ENCODE peak calls at places on chromosomes 1 and 21, in seven cellular contexts. S is Daoy, K is GOT3, T is HuH-7, U is cardiac fibroblast, W is nephron progenitor cell, I is Calu3. Y is an unnamed sample.

GRCh38 chr21:17512245-17513213 is at the start of gene CXADR:
- DNase-seq in S (peak), K (no peak), T (peak), U (no peak), W (peak), I (peak), Y (peak)

GRCh38 chr1:19661721-19662228 is 2.9 kb upstream of the HTR6 start:
- DNase-seq in S (no peak), K (no peak), T (no peak), U (peak), W (no peak), I (no peak), Y (peak)

GRCh38 chr1:204454476-204454875 is 40.1 kb downstream of the PIK3C2B start:
- DNase-seq in S (no peak), K (no peak), T (no peak), U (no peak), W (no peak), I (no peak), Y (no peak)

GRCh38 chr1:98086796-98087195 is 166.0 kb upstream of the DPYD start:
- DNase-seq in S (peak), K (no peak), T (peak), U (peak), W (no peak), I (peak), Y (peak)

GRCh38 chr21:37072239-37072987 is 458 bp downstream of the PIGP start:
- DNase-seq in S (peak), K (peak), T (peak), U (peak), W (peak), I (peak), Y (no peak)

GRCh38 chr1:83086346-83086745 is 912.6 kb downstream of the TTLL7 start:
- DNase-seq in S (no peak), K (no peak), T (no peak), U (peak), W (no peak), I (no peak), Y (no peak)

GRCh38 chr1:231162300-231162969 is 577 bp downstream of the TRIM67 start:
- DNase-seq in S (peak), K (no peak), T (peak), U (peak), W (peak), I (peak), Y (no peak)

GRCh38 chr1:20666804-20667203 is 5.6 kb upstream of the DDOST start:
- DNase-seq in S (peak), K (no peak), T (peak), U (peak), W (no peak), I (no peak), Y (peak)

GRCh38 chr1:156001682-156002171 is 19.0 kb downstream of the SSR2 start:
- DNase-seq in S (no peak), K (no peak), T (no peak), U (no peak), W (no peak), I (no peak), Y (no peak)

GRCh38 chr21:44088401-44088780 is 18.8 kb upstream of the PWP2 start:
- DNase-seq in S (no peak), K (no peak), T (no peak), U (no peak), W (no peak), I (no peak), Y (no peak)

GRCh38 chr1:3237994-3238704 is 169.1 kb downstream of the PRDM16 start:
- DNase-seq in S (no peak), K (no peak), T (no peak), U (no peak), W (no peak), I (no peak), Y (no peak)

GRCh38 chr21:42218836-42219605 is at the start of gene ABCG1:
- DNase-seq in S (peak), K (no peak), T (peak), U (peak), W (peak), I (peak), Y (peak)

GRCh38 chr1:20720631-20721051 is 2.8 kb upstream of the KIF17 start:
- DNase-seq in S (no peak), K (no peak), T (no peak), U (no peak), W (no peak), I (no peak), Y (no peak)

GRCh38 chr1:184423649-184424048 is 36.8 kb downstream of the C1orf21 start:
- DNase-seq in S (no peak), K (no peak), T (no peak), U (no peak), W (no peak), I (no peak), Y (no peak)

GRCh38 chr1:218459878-218460277 is 114.7 kb downstream of the TGFB2 start:
- DNase-seq in S (peak), K (no peak), T (peak), U (peak), W (no peak), I (peak), Y (peak)

GRCh38 chr1:155698382-155699038 is 9.6 kb downstream of the DAP3 start:
- DNase-seq in S (no peak), K (no peak), T (no peak), U (peak), W (no peak), I (no peak), Y (no peak)

GRCh38 chr1:201020040-201020591 is 3.4 kb downstream of the KIF21B start:
- DNase-seq in S (no peak), K (no peak), T (no peak), U (no peak), W (no peak), I (no peak), Y (no peak)

GRCh38 chr1:43711049-43711448 is 3.7 kb downstream of the ST3GAL3 start:
- DNase-seq in S (peak), K (no peak), T (no peak), U (peak), W (no peak), I (no peak), Y (no peak)

GRCh38 chr1:157523774-157524501 is 28.4 kb downstream of the FCRL5 start:
- DNase-seq in S (no peak), K (no peak), T (no peak), U (no peak), W (no peak), I (no peak), Y (no peak)

GRCh38 chr1:155909894-155910293 is 1.3 kb downstream of the RIT1 start:
- DNase-seq in S (no peak), K (no peak), T (no peak), U (peak), W (no peak), I (peak), Y (no peak)

GRCh38 chr1:196607940-196608339 is 300 bp downstream of the KCNT2 start:
- DNase-seq in S (peak), K (no peak), T (peak), U (no peak), W (no peak), I (peak), Y (no peak)

GRCh38 chr1:167412920-167413319 is 105.4 kb downstream of the CD247 start:
- DNase-seq in S (no peak), K (no peak), T (no peak), U (no peak), W (no peak), I (no peak), Y (no peak)

GRCh38 chr21:27476696-27477095 is 509.8 kb upstream of the ADAMTS5 start:
- DNase-seq in S (no peak), K (no peak), T (no peak), U (peak), W (no peak), I (no peak), Y (no peak)

GRCh38 chr21:45152265-45152746 is 77.9 kb downstream of the ADARB1 start:
- DNase-seq in S (peak), K (no peak), T (no peak), U (no peak), W (peak), I (no peak), Y (peak)

GRCh38 chr1:77383236-77383635 is 101.4 kb downstream of the AK5 start:
- DNase-seq in S (no peak), K (no peak), T (no peak), U (no peak), W (no peak), I (no peak), Y (peak)

GRCh38 chr1:95252422-95252821 is 18.4 kb downstream of the RWDD3 start:
- DNase-seq in S (no peak), K (no peak), T (no peak), U (no peak), W (no peak), I (no peak), Y (no peak)

GRCh38 chr1:180898441-180899219 is 14.1 kb upstream of the KIAA1614 start:
- DNase-seq in S (no peak), K (no peak), T (no peak), U (no peak), W (no peak), I (no peak), Y (no peak)

GRCh38 chr1:59903136-59903754 is 23.3 kb downstream of the CYP2J2 start:
- DNase-seq in S (peak), K (no peak), T (peak), U (peak), W (peak), I (peak), Y (peak)

GRCh38 chr1:83508485-83509151 is 490.3 kb downstream of the TTLL7 start:
- DNase-seq in S (peak), K (no peak), T (no peak), U (peak), W (no peak), I (no peak), Y (no peak)

GRCh38 chr1:234899041-234899787 is 229.4 kb downstream of the TOMM20 start:
- DNase-seq in S (peak), K (no peak), T (peak), U (peak), W (no peak), I (no peak), Y (no peak)

GRCh38 chr1:151197863-151198253 is 494 bp upstream of the PIP5K1A start:
- DNase-seq in S (peak), K (no peak), T (no peak), U (no peak), W (no peak), I (peak), Y (no peak)

GRCh38 chr1:20445956-20446355 is 40.1 kb downstream of the CAMK2N1 start:
- DNase-seq in S (no peak), K (no peak), T (no peak), U (no peak), W (no peak), I (no peak), Y (no peak)

GRCh38 chr1:27388337-27389005 is 4.0 kb upstream of the GPR3 start:
- DNase-seq in S (peak), K (no peak), T (peak), U (peak), W (peak), I (peak), Y (peak)

GRCh38 chr1:168361252-168361651 is 80.6 kb downstream of the TBX19 start:
- DNase-seq in S (no peak), K (no peak), T (no peak), U (no peak), W (no peak), I (no peak), Y (no peak)

GRCh38 chr1:193960499-193960898 is 774.1 kb upstream of the B3GALT2 start:
- DNase-seq in S (no peak), K (no peak), T (no peak), U (no peak), W (no peak), I (no peak), Y (no peak)

GRCh38 chr1:45221716-45222115 is 15.3 kb upstream of the ZSWIM5 start:
- DNase-seq in S (peak), K (no peak), T (no peak), U (peak), W (no peak), I (no peak), Y (no peak)